ENCODE peak calls at places on chromosome 20, in four cellular contexts. Y is T1000, D is mammary epithelial cell, B is NCI-H1092 treated with DMSO at 0.1 percent for 48 hours. P is an unnamed sample.

GRCh38 chr20:17395729-17396128 is 135.4 kb downstream of the BFSP1 start:
- DNase-seq in D (no peak), B (no peak), Y (no peak), P (no peak)

GRCh38 chr20:35664544-35665206 is at the start of the genes CPNE1 and RBM12:
- DNase-seq in B (peak), D (peak), Y (peak), P (peak)

GRCh38 chr20:62352402-62353288 is 14.5 kb downstream of the LAMA5 start:
- DNase-seq in B (peak), Y (no peak), D (peak), P (no peak)

GRCh38 chr20:40080059-40080652 is 608.9 kb downstream of the MAFB start:
- DNase-seq in D (no peak), B (no peak), Y (no peak), P (no peak)

GRCh38 chr20:32535316-32535952 is 49.7 kb downstream of the NOL4L start:
- DNase-seq in B (peak), D (no peak), Y (no peak), P (no peak)

GRCh38 chr20:41738584-41739193 is 120.5 kb upstream of the CHD6 start:
- DNase-seq in D (peak), B (peak), Y (no peak), P (no peak)

GRCh38 chr20:14984768-14985622 is 647.6 kb upstream of the FLRT3 start:
- DNase-seq in Y (no peak), B (no peak), D (no peak), P (no peak)

GRCh38 chr20:21719592-21720214 is 14.2 kb downstream of the PAX1 start:
- DNase-seq in D (peak), B (peak), Y (peak), P (no peak)

P was measured in iPS DF 19.7.